ENCODE peak calls at places on chromosomes 12 and 14, in nine cellular contexts. N, C, Q, K, F, W, V, O and S are unnamed samples.

GRCh38 chr12:104793280-104793679 is 164.8 kb downstream of the SLC41A2 start:
- DNase-seq in K (peak; percentile 15), C (no peak), N (peak; percentile 86), Q (peak; percentile 41), F (peak; percentile 79), O (peak; percentile 24), W (peak; percentile 81), V (no peak), S (no peak)

GRCh38 chr14:68814376-68815287 is 21.8 kb upstream of the ZFP36L1 start:
- DNase-seq in C (no peak), Q (peak; percentile 77), V (peak; percentile 71), W (peak; percentile 66), K (no peak), N (no peak), O (no peak), F (peak; percentile 66), S (peak; percentile 86)

GRCh38 chr14:75411194-75411552 is 16.6 kb upstream of the JDP2 start:
- DNase-seq in W (no peak), N (no peak), C (no peak), F (no peak), V (no peak), O (no peak), K (no peak), Q (no peak), S (no peak)

GRCh38 chr14:97644365-97644764 is 847.2 kb downstream of the VRK1 start:
- DNase-seq in N (no peak), V (no peak), Q (no peak), O (no peak), K (no peak), W (no peak), F (no peak), C (no peak), S (no peak)

GRCh38 chr12:20777420-20777819 is 33.1 kb upstream of the SLCO1B3 start:
- DNase-seq in V (no peak), W (no peak), C (no peak), O (no peak), K (no peak), F (no peak), N (no peak), Q (no peak), S (no peak)

GRCh38 chr12:75933136-75933535 is 98.4 kb downstream of the PHLDA1 start:
- DNase-seq in V (no peak), F (peak; percentile 89), C (no peak), O (peak; percentile 86), K (no peak), W (peak; percentile 90), N (peak; percentile 75), Q (peak; percentile 87), S (no peak)

GRCh38 chr12:71664411-71665108 is 459 bp downstream of the THAP2 start:
- DNase-seq in F (no peak), C (no peak), V (no peak), W (peak; percentile 21), N (no peak), Q (peak; percentile 28), O (no peak), K (no peak), S (no peak)

GRCh38 chr14:72142328-72142727 is 210.1 kb downstream of the RGS6 start:
- DNase-seq in O (no peak), C (no peak), K (no peak), N (no peak), V (no peak), W (no peak), F (no peak), Q (no peak), S (no peak)

GRCh38 chr14:34060747-34061050 is 109.8 kb upstream of the EGLN3 start:
- DNase-seq in N (no peak), K (no peak), W (no peak), O (no peak), Q (no peak), V (no peak), C (no peak), F (no peak), S (no peak)

GRCh38 chr12:78888583-78888982 is 24.0 kb downstream of the SYT1 start:
- DNase-seq in W (no peak), K (no peak), C (peak; percentile 90), O (no peak), N (no peak), V (no peak), Q (no peak), F (no peak), S (no peak)

GRCh38 chr14:60965402-60965801 is 15.5 kb downstream of the TRMT5 start:
- DNase-seq in K (peak; percentile 45), F (peak; percentile 77), V (no peak), C (no peak), W (peak; percentile 79), N (peak; percentile 46), Q (peak; percentile 85), O (peak; percentile 71), S (no peak)

GRCh38 chr14:100486025-100486828 is 101.0 kb downstream of the BEGAIN start:
- DNase-seq in C (peak; percentile 29), F (peak; percentile 68), N (peak; percentile 98), V (peak; percentile 83), O (peak; percentile 84), K (peak; percentile 89), Q (peak; percentile 84), W (peak; percentile 78), S (peak; percentile 77)

GRCh38 chr12:127209318-127209717 is 1057.7 kb upstream of the TMEM132C start:
- DNase-seq in N (no peak), V (no peak), Q (no peak), F (no peak), O (no peak), W (no peak), K (no peak), C (no peak), S (no peak)

GRCh38 chr12:33547084-33547483 is 107.5 kb upstream of the SYT10 start:
- DNase-seq in F (no peak), K (no peak), V (no peak), W (no peak), Q (no peak), O (no peak), N (no peak), C (no peak), S (no peak)

GRCh38 chr12:94586589-94587259 is 63.6 kb downstream of the TMCC3 start:
- DNase-seq in O (no peak), Q (no peak), C (no peak), K (no peak), N (no peak), F (peak; percentile 36), W (no peak), V (peak; percentile 62), S (no peak)

GRCh38 chr14:42277840-42278239 is 671.2 kb downstream of the LRFN5 start:
- DNase-seq in F (no peak), W (no peak), N (no peak), K (no peak), Q (no peak), O (no peak), V (no peak), C (peak; percentile 18), S (no peak)

GRCh38 chr12:120532701-120533238 is 1.4 kb upstream of the RNF10 start:
- DNase-seq in F (no peak), V (no peak), O (no peak), W (no peak), K (no peak), N (no peak), C (peak; percentile 53), Q (no peak), S (no peak)

GRCh38 chr12:42585846-42586226 is 3.7 kb downstream of the PRICKLE1 start:
- DNase-seq in C (no peak), N (no peak), V (no peak), Q (no peak), K (no peak), W (no peak), F (no peak), O (no peak), S (no peak)

DNA sequence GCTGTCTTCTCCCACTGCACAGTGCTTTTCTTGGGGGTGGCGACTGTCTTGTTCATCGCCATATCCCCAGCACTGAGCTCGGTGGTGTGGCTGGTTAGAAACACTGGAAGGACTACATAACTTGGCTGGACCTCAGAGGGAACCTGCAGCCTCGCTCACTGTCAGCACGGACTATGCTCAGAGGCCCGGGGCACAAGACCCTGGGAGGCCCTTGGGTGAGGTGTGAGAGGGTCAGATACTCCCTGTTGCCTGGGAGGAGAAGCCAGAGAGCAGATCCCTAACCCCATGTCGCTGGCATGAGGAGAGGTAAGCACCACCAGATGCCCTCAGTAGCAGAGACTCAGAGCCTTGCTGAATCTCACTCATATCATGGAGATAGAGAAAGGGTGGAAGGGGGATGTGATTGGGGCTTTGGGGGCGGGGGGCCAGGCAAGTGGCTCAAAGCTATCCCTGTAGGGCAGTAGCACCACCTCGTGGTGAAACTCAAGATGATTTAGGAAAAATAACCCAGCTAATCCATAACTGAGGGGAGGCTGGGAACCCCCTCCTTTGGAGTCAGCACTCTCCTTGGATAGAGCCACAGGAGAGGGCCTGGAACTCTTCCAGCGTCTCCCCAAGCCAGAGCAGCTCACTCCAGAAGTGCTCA is 18.7 kb upstream of the HDAC7 start:
- DNase-seq in C (no peak), K (no peak), N (no peak), O (no peak), Q (peak; percentile 49), W (peak; percentile 58), V (peak; percentile 61), F (peak; percentile 54), S (peak; percentile 56)
- TF ChIP-seq CTCF in C (peak; percentile 57), K (peak; percentile 35), N (peak; percentile 59), O (peak; percentile 21), Q (peak; percentile 45), W (peak; percentile 36), V (peak; percentile 21), F (peak; percentile 48), S (peak; percentile 31)

DNA sequence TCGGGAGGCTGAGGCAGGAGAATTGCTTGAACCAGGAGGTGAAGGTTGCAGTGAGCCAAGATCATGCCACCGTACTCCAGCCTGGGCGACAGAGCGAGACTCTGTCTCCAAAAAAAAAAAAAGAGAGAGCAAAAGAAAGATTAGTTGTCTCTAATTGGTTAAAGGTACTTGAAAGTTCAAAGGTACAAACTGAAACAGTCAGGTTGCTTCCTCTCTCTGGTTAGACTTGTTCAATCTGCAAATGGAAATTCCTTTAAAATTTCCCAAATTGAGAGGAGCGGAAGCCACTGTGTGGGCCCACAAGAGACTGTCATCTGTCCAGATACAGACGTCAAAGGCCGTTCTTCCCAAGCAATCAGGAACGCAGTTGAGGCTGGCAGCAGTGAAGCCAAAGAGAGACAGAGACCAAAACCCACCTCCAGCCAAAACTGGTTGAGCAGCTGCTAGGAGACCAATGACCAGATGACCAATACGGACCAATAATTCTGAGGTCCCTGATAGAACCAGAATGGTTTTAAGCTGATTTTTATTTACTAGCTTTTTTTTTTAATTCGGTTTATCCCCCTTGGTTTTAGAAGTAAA is 63.6 kb downstream of the GCH1 start:
- DNase-seq in F (no peak), C (no peak), V (no peak), W (no peak), O (no peak), K (no peak), N (no peak), Q (no peak), S (no peak)
- TF ChIP-seq CTCF in F (no peak), C (no peak), V (no peak), W (no peak), O (no peak), K (no peak), N (no peak), Q (no peak), S (no peak)

GRCh38 chr12:131449027-131449426 is 261.9 kb upstream of the SFSWAP start:
- DNase-seq in F (no peak), C (no peak), V (no peak), W (no peak), N (no peak), O (no peak), Q (no peak), K (no peak), S (no peak)
- TF ChIP-seq CTCF in F (no peak), C (no peak), V (no peak), W (no peak), N (no peak), O (no peak), Q (no peak), K (no peak), S (no peak)

GRCh38 chr14:95361373-95362179 is 41.9 kb upstream of the CLMN start:
- DNase-seq in F (peak; percentile 26), K (no peak), Q (no peak), V (peak; percentile 68), N (no peak), W (peak; percentile 46), O (no peak), C (peak; percentile 7), S (peak; percentile 82)
- TF ChIP-seq CTCF in F (peak; percentile 73), K (peak; percentile 48), Q (peak; percentile 50), V (peak; percentile 65), N (peak; percentile 33), W (peak; percentile 70), O (no peak), C (peak; percentile 61), S (peak; percentile 46)